ENCODE peak calls at places on chromosomes 11 and 22, in ten cellular contexts. One of them, this sample, is unnamed.

GRCh38 chr11:95917188-95918036 is 6.5 kb downstream of the MTMR2 start:
- DNase-seq in NCI-H2029 treated with DMSO at 0.1 percent for 48 hours: peak
- DNase-seq in aorta: no peak
- DNase-seq in epithelial cell of proximal tubule: no peak
- DNase-seq in CD4-positive, alpha-beta memory T cell: no peak
- DNase-seq in activated naive CD8-positive, alpha-beta T cell treated with anti-CD3 and anti-CD28 coated beads, Interleukin-2, amount 50 U/mL, for 24 hours: no peak
- DNase-seq in hepatocyte: peak
- DNase-seq in chondrocyte: no peak
- DNase-seq in neuronal stem cell: no peak
- DNase-seq in stromal cell of bone marrow: no peak
- DNase-seq in this sample: no peak

GRCh38 chr11:119405986-119406385 is 17.0 kb downstream of the THY1 start:
- DNase-seq in NCI-H2029 treated with DMSO at 0.1 percent for 48 hours: no peak
- DNase-seq in aorta: no peak
- DNase-seq in epithelial cell of proximal tubule: no peak
- DNase-seq in CD4-positive, alpha-beta memory T cell: no peak
- DNase-seq in activated naive CD8-positive, alpha-beta T cell treated with anti-CD3 and anti-CD28 coated beads, Interleukin-2, amount 50 U/mL, for 24 hours: no peak
- DNase-seq in hepatocyte: no peak
- DNase-seq in chondrocyte: no peak
- DNase-seq in neuronal stem cell: no peak
- DNase-seq in stromal cell of bone marrow: no peak
- DNase-seq in this sample: no peak

GRCh38 chr11:65078151-65078550 is 5.7 kb downstream of the CDCA5 start:
- DNase-seq in NCI-H2029 treated with DMSO at 0.1 percent for 48 hours: peak
- DNase-seq in aorta: no peak
- DNase-seq in epithelial cell of proximal tubule: no peak
- DNase-seq in CD4-positive, alpha-beta memory T cell: peak
- DNase-seq in activated naive CD8-positive, alpha-beta T cell treated with anti-CD3 and anti-CD28 coated beads, Interleukin-2, amount 50 U/mL, for 24 hours: peak
- DNase-seq in hepatocyte: peak
- DNase-seq in chondrocyte: no peak
- DNase-seq in neuronal stem cell: no peak
- DNase-seq in stromal cell of bone marrow: no peak
- DNase-seq in this sample: peak

GRCh38 chr11:65254724-65255123 is 7.0 kb upstream of the POLA2 start:
- DNase-seq in NCI-H2029 treated with DMSO at 0.1 percent for 48 hours: no peak
- DNase-seq in aorta: no peak
- DNase-seq in epithelial cell of proximal tubule: no peak
- DNase-seq in CD4-positive, alpha-beta memory T cell: no peak
- DNase-seq in activated naive CD8-positive, alpha-beta T cell treated with anti-CD3 and anti-CD28 coated beads, Interleukin-2, amount 50 U/mL, for 24 hours: no peak
- DNase-seq in hepatocyte: no peak
- DNase-seq in chondrocyte: no peak
- DNase-seq in neuronal stem cell: no peak
- DNase-seq in stromal cell of bone marrow: no peak
- DNase-seq in this sample: no peak

GRCh38 chr11:104054911-104055529 is 18.6 kb downstream of the DDI1 start:
- DNase-seq in NCI-H2029 treated with DMSO at 0.1 percent for 48 hours: no peak
- DNase-seq in aorta: no peak
- DNase-seq in epithelial cell of proximal tubule: no peak
- DNase-seq in CD4-positive, alpha-beta memory T cell: no peak
- DNase-seq in activated naive CD8-positive, alpha-beta T cell treated with anti-CD3 and anti-CD28 coated beads, Interleukin-2, amount 50 U/mL, for 24 hours: no peak
- DNase-seq in hepatocyte: no peak
- DNase-seq in chondrocyte: no peak
- DNase-seq in neuronal stem cell: no peak
- DNase-seq in stromal cell of bone marrow: no peak
- DNase-seq in this sample: no peak

GRCh38 chr11:16893456-16894076 is 120.6 kb downstream of the PLEKHA7 start:
- DNase-seq in NCI-H2029 treated with DMSO at 0.1 percent for 48 hours: no peak
- DNase-seq in aorta: no peak
- DNase-seq in epithelial cell of proximal tubule: no peak
- DNase-seq in CD4-positive, alpha-beta memory T cell: no peak
- DNase-seq in activated naive CD8-positive, alpha-beta T cell treated with anti-CD3 and anti-CD28 coated beads, Interleukin-2, amount 50 U/mL, for 24 hours: no peak
- DNase-seq in hepatocyte: peak
- DNase-seq in chondrocyte: no peak
- DNase-seq in neuronal stem cell: no peak
- DNase-seq in stromal cell of bone marrow: no peak
- DNase-seq in this sample: peak

GRCh38 chr11:94546886-94547285 is 3.2 kb downstream of the FUT4 start:
- DNase-seq in NCI-H2029 treated with DMSO at 0.1 percent for 48 hours: no peak
- DNase-seq in aorta: no peak
- DNase-seq in epithelial cell of proximal tubule: no peak
- DNase-seq in CD4-positive, alpha-beta memory T cell: no peak
- DNase-seq in activated naive CD8-positive, alpha-beta T cell treated with anti-CD3 and anti-CD28 coated beads, Interleukin-2, amount 50 U/mL, for 24 hours: no peak
- DNase-seq in hepatocyte: peak
- DNase-seq in chondrocyte: no peak
- DNase-seq in neuronal stem cell: no peak
- DNase-seq in stromal cell of bone marrow: no peak
- DNase-seq in this sample: peak

GRCh38 chr11:89205378-89205777 is 27.7 kb downstream of the TYR start:
- DNase-seq in NCI-H2029 treated with DMSO at 0.1 percent for 48 hours: no peak
- DNase-seq in aorta: no peak
- DNase-seq in epithelial cell of proximal tubule: no peak
- DNase-seq in CD4-positive, alpha-beta memory T cell: no peak
- DNase-seq in activated naive CD8-positive, alpha-beta T cell treated with anti-CD3 and anti-CD28 coated beads, Interleukin-2, amount 50 U/mL, for 24 hours: no peak
- DNase-seq in hepatocyte: no peak
- DNase-seq in chondrocyte: no peak
- DNase-seq in neuronal stem cell: no peak
- DNase-seq in stromal cell of bone marrow: no peak
- DNase-seq in this sample: no peak

GRCh38 chr11:35812850-35813249 is 131.0 kb upstream of the LDLRAD3 start:
- DNase-seq in NCI-H2029 treated with DMSO at 0.1 percent for 48 hours: no peak
- DNase-seq in aorta: no peak
- DNase-seq in epithelial cell of proximal tubule: no peak
- DNase-seq in CD4-positive, alpha-beta memory T cell: no peak
- DNase-seq in activated naive CD8-positive, alpha-beta T cell treated with anti-CD3 and anti-CD28 coated beads, Interleukin-2, amount 50 U/mL, for 24 hours: no peak
- DNase-seq in hepatocyte: no peak
- DNase-seq in chondrocyte: no peak
- DNase-seq in neuronal stem cell: no peak
- DNase-seq in stromal cell of bone marrow: no peak
- DNase-seq in this sample: no peak

GRCh38 chr22:29867260-29867659 is 15.7 kb upstream of the MTMR3 start:
- DNase-seq in NCI-H2029 treated with DMSO at 0.1 percent for 48 hours: no peak
- DNase-seq in aorta: no peak
- DNase-seq in epithelial cell of proximal tubule: no peak
- DNase-seq in CD4-positive, alpha-beta memory T cell: no peak
- DNase-seq in activated naive CD8-positive, alpha-beta T cell treated with anti-CD3 and anti-CD28 coated beads, Interleukin-2, amount 50 U/mL, for 24 hours: no peak
- DNase-seq in hepatocyte: no peak
- DNase-seq in chondrocyte: no peak
- DNase-seq in neuronal stem cell: no peak
- DNase-seq in stromal cell of bone marrow: no peak
- DNase-seq in this sample: no peak

GRCh38 chr22:22248878-22249277 is 4.3 kb downstream of the VPREB1 start:
- DNase-seq in NCI-H2029 treated with DMSO at 0.1 percent for 48 hours: no peak
- DNase-seq in aorta: no peak
- DNase-seq in epithelial cell of proximal tubule: no peak
- DNase-seq in CD4-positive, alpha-beta memory T cell: peak
- DNase-seq in activated naive CD8-positive, alpha-beta T cell treated with anti-CD3 and anti-CD28 coated beads, Interleukin-2, amount 50 U/mL, for 24 hours: no peak
- DNase-seq in hepatocyte: no peak
- DNase-seq in chondrocyte: no peak
- DNase-seq in neuronal stem cell: no peak
- DNase-seq in stromal cell of bone marrow: no peak
- DNase-seq in this sample: no peak

This sample was measured in Caco-2.